ENCODE peak calls at places on chromosomes 6 and 20, in nine cellular contexts. One of them, this sample, is unnamed.

GRCh38 chr6:13554929-13555333 is 19.5 kb upstream of the SIRT5 start:
- DNase-seq in colonic mucosa: no peak
- DNase-seq in mesendoderm: peak
- DNase-seq in AG09319: no peak
- DNase-seq in heart left ventricle: peak
- DNase-seq in fibroblast of lung: peak
- DNase-seq in Calu3: no peak
- DNase-seq in AML-193: no peak
- DNase-seq in activated CD4-positive, alpha-beta T cell treated with anti-CD3 and anti-CD28 coated beads, Interleukin-2, amount 50 U/mL, for 24 hours: no peak
- DNase-seq in this sample: no peak

GRCh38 chr20:64155258-64156135 is 8.8 kb upstream of the MYT1 start:
- DNase-seq in Calu3: no peak
- DNase-seq in heart left ventricle: no peak
- DNase-seq in mesendoderm: no peak
- DNase-seq in colonic mucosa: no peak
- DNase-seq in activated CD4-positive, alpha-beta T cell treated with anti-CD3 and anti-CD28 coated beads, Interleukin-2, amount 50 U/mL, for 24 hours: no peak
- DNase-seq in AG09319: no peak
- DNase-seq in AML-193: no peak
- DNase-seq in fibroblast of lung: no peak
- DNase-seq in this sample: no peak

GRCh38 chr20:17557675-17558006 is 12.2 kb upstream of the DSTN start:
- DNase-seq in fibroblast of lung: peak
- DNase-seq in colonic mucosa: peak
- DNase-seq in AG09319: no peak
- DNase-seq in AML-193: no peak
- DNase-seq in heart left ventricle: no peak
- DNase-seq in mesendoderm: no peak
- DNase-seq in Calu3: peak
- DNase-seq in activated CD4-positive, alpha-beta T cell treated with anti-CD3 and anti-CD28 coated beads, Interleukin-2, amount 50 U/mL, for 24 hours: no peak
- DNase-seq in this sample: no peak

GRCh38 chr6:113734886-113735481 is 122.2 kb upstream of the MARCKS start:
- DNase-seq in mesendoderm: no peak
- DNase-seq in colonic mucosa: no peak
- DNase-seq in heart left ventricle: no peak
- DNase-seq in fibroblast of lung: peak
- DNase-seq in Calu3: no peak
- DNase-seq in activated CD4-positive, alpha-beta T cell treated with anti-CD3 and anti-CD28 coated beads, Interleukin-2, amount 50 U/mL, for 24 hours: no peak
- DNase-seq in AG09319: no peak
- DNase-seq in AML-193: peak
- DNase-seq in this sample: no peak

GRCh38 chr6:26594730-26595632 is 1.8 kb upstream of the ABT1 start:
- DNase-seq in heart left ventricle: no peak
- DNase-seq in AML-193: no peak
- DNase-seq in colonic mucosa: no peak
- DNase-seq in AG09319: peak
- DNase-seq in activated CD4-positive, alpha-beta T cell treated with anti-CD3 and anti-CD28 coated beads, Interleukin-2, amount 50 U/mL, for 24 hours: no peak
- DNase-seq in mesendoderm: peak
- DNase-seq in fibroblast of lung: peak
- DNase-seq in Calu3: peak
- DNase-seq in this sample: peak

GRCh38 chr6:131199568-131200272 is 64.5 kb downstream of the AKAP7 start:
- DNase-seq in Calu3: peak
- DNase-seq in fibroblast of lung: peak
- DNase-seq in AG09319: peak
- DNase-seq in AML-193: peak
- DNase-seq in activated CD4-positive, alpha-beta T cell treated with anti-CD3 and anti-CD28 coated beads, Interleukin-2, amount 50 U/mL, for 24 hours: peak
- DNase-seq in mesendoderm: peak
- DNase-seq in colonic mucosa: peak
- DNase-seq in heart left ventricle: no peak
- DNase-seq in this sample: peak

GRCh38 chr6:140572129-140572528 is 1197.7 kb upstream of the CITED2 start:
- DNase-seq in fibroblast of lung: peak
- DNase-seq in AG09319: peak
- DNase-seq in heart left ventricle: no peak
- DNase-seq in mesendoderm: no peak
- DNase-seq in activated CD4-positive, alpha-beta T cell treated with anti-CD3 and anti-CD28 coated beads, Interleukin-2, amount 50 U/mL, for 24 hours: no peak
- DNase-seq in AML-193: no peak
- DNase-seq in Calu3: no peak
- DNase-seq in colonic mucosa: no peak
- DNase-seq in this sample: peak

GRCh38 chr6:15434263-15434662 is 188.4 kb downstream of the JARID2 start:
- DNase-seq in activated CD4-positive, alpha-beta T cell treated with anti-CD3 and anti-CD28 coated beads, Interleukin-2, amount 50 U/mL, for 24 hours: no peak
- DNase-seq in mesendoderm: peak
- DNase-seq in fibroblast of lung: no peak
- DNase-seq in AML-193: no peak
- DNase-seq in heart left ventricle: no peak
- DNase-seq in Calu3: no peak
- DNase-seq in AG09319: no peak
- DNase-seq in colonic mucosa: no peak
- DNase-seq in this sample: no peak

GRCh38 chr20:39289831-39290230 is 327.7 kb downstream of the DHX35 start:
- DNase-seq in fibroblast of lung: no peak
- DNase-seq in colonic mucosa: no peak
- DNase-seq in mesendoderm: peak
- DNase-seq in activated CD4-positive, alpha-beta T cell treated with anti-CD3 and anti-CD28 coated beads, Interleukin-2, amount 50 U/mL, for 24 hours: no peak
- DNase-seq in heart left ventricle: no peak
- DNase-seq in AG09319: no peak
- DNase-seq in Calu3: no peak
- DNase-seq in AML-193: no peak
- DNase-seq in this sample: no peak

GRCh38 chr6:37926661-37927060 is 107.1 kb downstream of the ZFAND3 start:
- DNase-seq in AML-193: no peak
- DNase-seq in Calu3: no peak
- DNase-seq in AG09319: no peak
- DNase-seq in colonic mucosa: no peak
- DNase-seq in activated CD4-positive, alpha-beta T cell treated with anti-CD3 and anti-CD28 coated beads, Interleukin-2, amount 50 U/mL, for 24 hours: no peak
- DNase-seq in fibroblast of lung: no peak
- DNase-seq in mesendoderm: no peak
- DNase-seq in heart left ventricle: no peak
- DNase-seq in this sample: no peak

GRCh38 chr20:17421493-17421892 is 109.7 kb downstream of the BFSP1 start:
- DNase-seq in activated CD4-positive, alpha-beta T cell treated with anti-CD3 and anti-CD28 coated beads, Interleukin-2, amount 50 U/mL, for 24 hours: no peak
- DNase-seq in heart left ventricle: no peak
- DNase-seq in fibroblast of lung: no peak
- DNase-seq in AG09319: no peak
- DNase-seq in mesendoderm: peak
- DNase-seq in Calu3: no peak
- DNase-seq in colonic mucosa: no peak
- DNase-seq in AML-193: no peak
- DNase-seq in this sample: no peak

GRCh38 chr20:37457928-37458327 is 63.1 kb upstream of the NNAT start:
- DNase-seq in activated CD4-positive, alpha-beta T cell treated with anti-CD3 and anti-CD28 coated beads, Interleukin-2, amount 50 U/mL, for 24 hours: no peak
- DNase-seq in Calu3: no peak
- DNase-seq in AML-193: no peak
- DNase-seq in mesendoderm: no peak
- DNase-seq in fibroblast of lung: no peak
- DNase-seq in AG09319: no peak
- DNase-seq in colonic mucosa: no peak
- DNase-seq in heart left ventricle: no peak
- DNase-seq in this sample: no peak

GRCh38 chr6:164756142-164756541 is 553.3 kb downstream of the C6orf118 start:
- DNase-seq in mesendoderm: peak
- DNase-seq in Calu3: no peak
- DNase-seq in heart left ventricle: no peak
- DNase-seq in fibroblast of lung: no peak
- DNase-seq in activated CD4-positive, alpha-beta T cell treated with anti-CD3 and anti-CD28 coated beads, Interleukin-2, amount 50 U/mL, for 24 hours: no peak
- DNase-seq in colonic mucosa: no peak
- DNase-seq in AG09319: no peak
- DNase-seq in AML-193: no peak
- DNase-seq in this sample: no peak

GRCh38 chr6:167937948-167938911 is 59.2 kb upstream of the KIF25 start:
- DNase-seq in heart left ventricle: no peak
- DNase-seq in mesendoderm: peak
- DNase-seq in Calu3: no peak
- DNase-seq in colonic mucosa: no peak
- DNase-seq in AML-193: peak
- DNase-seq in fibroblast of lung: no peak
- DNase-seq in AG09319: no peak
- DNase-seq in activated CD4-positive, alpha-beta T cell treated with anti-CD3 and anti-CD28 coated beads, Interleukin-2, amount 50 U/mL, for 24 hours: no peak
- DNase-seq in this sample: no peak

GRCh38 chr6:133991096-133991593 is 38.1 kb downstream of the TBPL1 start:
- DNase-seq in fibroblast of lung: peak
- DNase-seq in heart left ventricle: no peak
- DNase-seq in Calu3: no peak
- DNase-seq in colonic mucosa: no peak
- DNase-seq in AG09319: peak
- DNase-seq in AML-193: no peak
- DNase-seq in mesendoderm: peak
- DNase-seq in activated CD4-positive, alpha-beta T cell treated with anti-CD3 and anti-CD28 coated beads, Interleukin-2, amount 50 U/mL, for 24 hours: no peak
- DNase-seq in this sample: peak

GRCh38 chr6:69022991-69023390 is 387.9 kb downstream of the ADGRB3 start:
- DNase-seq in AML-193: no peak
- DNase-seq in activated CD4-positive, alpha-beta T cell treated with anti-CD3 and anti-CD28 coated beads, Interleukin-2, amount 50 U/mL, for 24 hours: no peak
- DNase-seq in mesendoderm: no peak
- DNase-seq in heart left ventricle: no peak
- DNase-seq in fibroblast of lung: peak
- DNase-seq in AG09319: no peak
- DNase-seq in Calu3: no peak
- DNase-seq in colonic mucosa: no peak
- DNase-seq in this sample: no peak

GRCh38 chr20:25018841-25019240 is 26.3 kb upstream of the APMAP start:
- DNase-seq in Calu3: no peak
- DNase-seq in colonic mucosa: no peak
- DNase-seq in mesendoderm: no peak
- DNase-seq in AML-193: no peak
- DNase-seq in AG09319: no peak
- DNase-seq in activated CD4-positive, alpha-beta T cell treated with anti-CD3 and anti-CD28 coated beads, Interleukin-2, amount 50 U/mL, for 24 hours: no peak
- DNase-seq in fibroblast of lung: no peak
- DNase-seq in heart left ventricle: no peak
- DNase-seq in this sample: no peak

This sample was measured in HFF-Myc.